ENCODE peak calls at places on chromosomes 1 and 21, in five cellular contexts. One of them, this sample, is unnamed.

GRCh38 chr1:241675983-241676382 is 23.9 kb downstream of the WDR64 start:
- DNase-seq in astrocyte of the spinal cord: no peak
- DNase-seq in cardiac muscle cell: no peak
- DNase-seq in effector memory CD4-positive, alpha-beta T cell: no peak
- DNase-seq in spleen: no peak
- DNase-seq in this sample: no peak

GRCh38 chr1:188022661-188023060 is 1193.9 kb downstream of the PLA2G4A start:
- DNase-seq in astrocyte of the spinal cord: peak; percentile 24
- DNase-seq in cardiac muscle cell: peak; percentile 6
- DNase-seq in effector memory CD4-positive, alpha-beta T cell: no peak
- DNase-seq in spleen: no peak
- DNase-seq in this sample: no peak

GRCh38 chr1:155166006-155166372 is 7.1 kb downstream of the KRTCAP2 start:
- DNase-seq in astrocyte of the spinal cord: no peak
- DNase-seq in cardiac muscle cell: no peak
- DNase-seq in effector memory CD4-positive, alpha-beta T cell: no peak
- DNase-seq in spleen: peak; percentile 45
- DNase-seq in this sample: no peak

GRCh38 chr21:20257052-20257451 is 741.2 kb upstream of the NCAM2 start:
- DNase-seq in astrocyte of the spinal cord: no peak
- DNase-seq in cardiac muscle cell: no peak
- DNase-seq in effector memory CD4-positive, alpha-beta T cell: no peak
- DNase-seq in spleen: no peak
- DNase-seq in this sample: no peak

GRCh38 chr1:223611939-223612338 is 53.6 kb downstream of the CAPN8 start:
- DNase-seq in astrocyte of the spinal cord: no peak
- DNase-seq in cardiac muscle cell: no peak
- DNase-seq in effector memory CD4-positive, alpha-beta T cell: no peak
- DNase-seq in spleen: no peak
- DNase-seq in this sample: no peak

GRCh38 chr1:9651565-9652378 is at the start of gene PIK3CD:
- DNase-seq in astrocyte of the spinal cord: peak; percentile 20
- DNase-seq in cardiac muscle cell: peak; percentile 63
- DNase-seq in effector memory CD4-positive, alpha-beta T cell: no peak
- DNase-seq in spleen: peak; percentile 93
- DNase-seq in this sample: no peak

GRCh38 chr1:81848880-81849500 is 48.3 kb downstream of the ADGRL2 start:
- DNase-seq in astrocyte of the spinal cord: no peak
- DNase-seq in cardiac muscle cell: no peak
- DNase-seq in effector memory CD4-positive, alpha-beta T cell: no peak
- DNase-seq in spleen: no peak
- DNase-seq in this sample: no peak

GRCh38 chr1:170156594-170156993 is 10.8 kb downstream of the NTMT2 start:
- DNase-seq in astrocyte of the spinal cord: no peak
- DNase-seq in cardiac muscle cell: no peak
- DNase-seq in effector memory CD4-positive, alpha-beta T cell: no peak
- DNase-seq in spleen: no peak
- DNase-seq in this sample: no peak

GRCh38 chr21:18245493-18245967 is 897 bp downstream of the CHODL start:
- DNase-seq in astrocyte of the spinal cord: peak; percentile 42
- DNase-seq in cardiac muscle cell: no peak
- DNase-seq in effector memory CD4-positive, alpha-beta T cell: no peak
- DNase-seq in spleen: no peak
- DNase-seq in this sample: no peak

GRCh38 chr1:31657020-31657804 is 12.5 kb upstream of the PEF1 start:
- DNase-seq in astrocyte of the spinal cord: no peak
- DNase-seq in cardiac muscle cell: no peak
- DNase-seq in effector memory CD4-positive, alpha-beta T cell: no peak
- DNase-seq in spleen: peak; percentile 53
- DNase-seq in this sample: no peak

GRCh38 chr1:102852583-102852982 is 255.7 kb downstream of the COL11A1 start:
- DNase-seq in astrocyte of the spinal cord: no peak
- DNase-seq in cardiac muscle cell: peak; percentile 7
- DNase-seq in effector memory CD4-positive, alpha-beta T cell: no peak
- DNase-seq in spleen: no peak
- DNase-seq in this sample: no peak

GRCh38 chr1:229758101-229759036 is 132.3 kb downstream of the URB2 start:
- DNase-seq in astrocyte of the spinal cord: peak; percentile 31
- DNase-seq in cardiac muscle cell: no peak
- DNase-seq in effector memory CD4-positive, alpha-beta T cell: no peak
- DNase-seq in spleen: no peak
- DNase-seq in this sample: no peak

DNA sequence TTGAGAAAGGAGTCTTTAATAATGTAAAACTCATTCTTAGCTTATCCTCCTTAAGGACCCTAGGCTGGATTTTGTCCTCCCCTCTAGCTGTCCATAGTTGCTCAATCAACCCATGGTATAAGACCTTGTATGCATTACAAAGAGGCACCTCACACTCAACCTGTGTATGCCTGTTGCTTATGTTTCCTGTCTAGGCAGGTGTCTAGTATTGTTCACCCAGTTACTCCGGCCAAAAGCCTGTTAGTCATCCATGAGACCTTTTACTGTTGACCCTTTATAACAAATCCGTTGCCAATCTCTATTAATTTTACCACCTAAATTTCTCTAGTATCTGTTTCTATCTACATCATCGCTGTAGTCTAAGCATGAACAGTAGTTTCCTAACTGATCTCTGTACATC is 3.7 kb downstream of the LYPLAL1 start:
- DNase-seq in astrocyte of the spinal cord: no peak
- DNase-seq in cardiac muscle cell: no peak
- DNase-seq in effector memory CD4-positive, alpha-beta T cell: no peak
- DNase-seq in spleen: no peak
- DNase-seq in this sample: no peak
- H3K4me3 ChIP-seq in astrocyte of the spinal cord: no peak overlapping the region
- H3K4me3 ChIP-seq in cardiac muscle cell: no peak overlapping the region
- H3K4me3 ChIP-seq in effector memory CD4-positive, alpha-beta T cell: no peak overlapping the region
- H3K4me3 ChIP-seq in spleen: no peak overlapping the region
- H3K4me3 ChIP-seq in this sample: peak overlapping the region; percentile 78

DNA sequence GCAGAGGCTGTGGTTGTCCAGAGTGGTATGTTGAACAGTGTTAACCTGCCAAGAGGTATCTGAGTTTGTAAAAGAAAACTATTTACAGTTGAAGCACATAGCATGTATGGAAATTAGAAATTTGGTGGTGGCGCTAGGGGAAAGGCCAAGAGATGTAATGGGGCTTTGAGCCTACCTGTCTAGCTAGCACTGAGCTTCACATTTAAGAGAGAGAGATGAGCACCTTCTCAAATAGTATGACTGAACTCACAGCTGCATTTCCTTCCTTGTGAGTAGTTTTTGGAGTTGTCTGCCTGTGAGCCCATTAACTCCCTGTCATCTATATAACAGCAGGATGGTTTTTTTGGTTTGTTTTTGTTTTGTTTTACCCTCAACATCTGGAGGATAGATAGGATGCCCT is 4.0 kb downstream of the CLIC4 start:
- DNase-seq in astrocyte of the spinal cord: no peak
- DNase-seq in cardiac muscle cell: no peak
- DNase-seq in effector memory CD4-positive, alpha-beta T cell: no peak
- DNase-seq in spleen: no peak
- DNase-seq in this sample: no peak
- H3K4me3 ChIP-seq in astrocyte of the spinal cord: no peak overlapping the region
- H3K4me3 ChIP-seq in cardiac muscle cell: no peak overlapping the region
- H3K4me3 ChIP-seq in effector memory CD4-positive, alpha-beta T cell: no peak overlapping the region
- H3K4me3 ChIP-seq in spleen: peak overlapping the region; percentile 91
- H3K4me3 ChIP-seq in this sample: no peak overlapping the region

GRCh38 chr1:15515026-15515663 is 8.9 kb downstream of the CASP9 start:
- DNase-seq in astrocyte of the spinal cord: no peak
- DNase-seq in cardiac muscle cell: peak; percentile 10
- DNase-seq in effector memory CD4-positive, alpha-beta T cell: no peak
- DNase-seq in spleen: peak; percentile 17
- DNase-seq in this sample: no peak
- H3K4me3 ChIP-seq in astrocyte of the spinal cord: no peak overlapping the region
- H3K4me3 ChIP-seq in cardiac muscle cell: no peak overlapping the region
- H3K4me3 ChIP-seq in effector memory CD4-positive, alpha-beta T cell: no peak overlapping the region
- H3K4me3 ChIP-seq in spleen: no peak overlapping the region
- H3K4me3 ChIP-seq in this sample: no peak overlapping the region

DNA sequence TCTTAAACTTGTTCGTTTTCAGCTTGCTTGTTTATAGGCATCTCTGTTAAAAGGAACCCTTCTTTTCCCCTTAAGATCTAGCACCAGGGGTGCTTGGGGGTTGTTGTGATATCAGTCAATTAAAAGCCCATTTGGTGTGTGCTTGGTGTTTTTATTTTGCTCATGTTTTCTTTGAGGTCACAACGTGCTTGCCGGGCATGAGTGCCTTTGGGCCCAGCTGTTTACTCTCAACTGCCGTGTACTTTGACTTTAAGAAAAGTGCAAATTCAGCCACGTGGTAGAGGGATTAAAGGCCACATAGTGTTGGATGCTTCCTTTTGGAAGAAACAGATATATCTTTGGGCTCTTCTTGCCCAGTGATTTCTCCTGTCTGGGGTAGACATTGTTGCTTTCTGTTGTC is 10.5 kb downstream of the ARID1A start:
- DNase-seq in astrocyte of the spinal cord: no peak
- DNase-seq in cardiac muscle cell: no peak
- DNase-seq in effector memory CD4-positive, alpha-beta T cell: no peak
- DNase-seq in spleen: no peak
- DNase-seq in this sample: no peak
- H3K4me3 ChIP-seq in astrocyte of the spinal cord: no peak overlapping the region
- H3K4me3 ChIP-seq in cardiac muscle cell: no peak overlapping the region
- H3K4me3 ChIP-seq in effector memory CD4-positive, alpha-beta T cell: no peak overlapping the region
- H3K4me3 ChIP-seq in spleen: no peak overlapping the region
- H3K4me3 ChIP-seq in this sample: no peak overlapping the region

GRCh38 chr1:15948091-15948591 is 27.8 kb downstream of the ZBTB17 start:
- DNase-seq in astrocyte of the spinal cord: no peak
- DNase-seq in cardiac muscle cell: no peak
- DNase-seq in effector memory CD4-positive, alpha-beta T cell: no peak
- DNase-seq in spleen: peak; percentile 74
- DNase-seq in this sample: no peak

GRCh38 chr1:15945832-15946448 is 30.0 kb downstream of the ZBTB17 start:
- DNase-seq in astrocyte of the spinal cord: no peak
- DNase-seq in cardiac muscle cell: no peak
- DNase-seq in effector memory CD4-positive, alpha-beta T cell: no peak
- DNase-seq in spleen: peak; percentile 65
- DNase-seq in this sample: no peak

GRCh38 chr1:15948600-15949452 is 27.1 kb downstream of the ZBTB17 start:
- DNase-seq in astrocyte of the spinal cord: peak; percentile 97
- DNase-seq in cardiac muscle cell: peak; percentile 97
- DNase-seq in effector memory CD4-positive, alpha-beta T cell: no peak
- DNase-seq in spleen: no peak
- DNase-seq in this sample: no peak

GRCh38 chr1:15946546-15947381 is 29.1 kb downstream of the ZBTB17 start:
- DNase-seq in astrocyte of the spinal cord: no peak
- DNase-seq in cardiac muscle cell: no peak
- DNase-seq in effector memory CD4-positive, alpha-beta T cell: no peak
- DNase-seq in spleen: peak; percentile 64
- DNase-seq in this sample: no peak

DNA sequence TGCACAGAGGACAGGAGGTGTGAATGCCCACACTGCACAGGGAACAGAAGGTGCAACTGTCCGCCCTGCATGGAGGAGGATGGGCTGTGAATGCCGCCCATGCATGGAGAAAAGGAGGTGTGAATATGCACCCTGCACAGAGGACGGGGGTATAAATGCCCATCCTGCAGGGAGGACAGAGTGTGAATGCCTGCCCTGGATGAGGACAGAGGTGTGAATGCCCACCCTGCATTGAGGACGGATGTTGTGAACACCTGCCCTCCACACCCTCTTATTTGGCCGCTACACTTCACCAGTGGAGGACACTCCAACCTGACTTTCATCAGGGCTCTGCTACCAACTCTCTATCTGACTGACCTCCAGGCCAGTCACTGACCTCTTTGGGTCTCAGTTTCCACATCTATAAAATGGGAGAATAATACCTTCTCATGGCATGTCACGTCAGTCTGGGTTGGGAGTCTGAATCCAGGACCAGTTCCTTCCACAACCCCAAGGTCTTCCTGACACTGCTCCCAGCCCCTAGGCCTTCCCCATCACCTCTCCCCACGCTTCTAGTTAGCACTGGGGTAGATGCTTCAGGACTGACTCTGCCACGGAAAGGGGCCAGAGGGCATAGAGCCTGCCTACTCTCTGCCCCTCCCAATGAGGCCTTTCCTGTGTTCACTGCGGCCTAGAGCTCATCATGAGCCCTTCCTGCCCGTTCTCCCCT is 28.4 kb downstream of the ZBTB17 start:
- DNase-seq in astrocyte of the spinal cord: no peak
- DNase-seq in cardiac muscle cell: no peak
- DNase-seq in effector memory CD4-positive, alpha-beta T cell: no peak
- DNase-seq in spleen: no peak
- DNase-seq in this sample: no peak
- H3K4me3 ChIP-seq in astrocyte of the spinal cord: no peak overlapping the region
- H3K4me3 ChIP-seq in cardiac muscle cell: no peak overlapping the region
- H3K4me3 ChIP-seq in effector memory CD4-positive, alpha-beta T cell: no peak overlapping the region
- H3K4me3 ChIP-seq in spleen: no peak overlapping the region
- H3K4me3 ChIP-seq in this sample: no peak overlapping the region

GRCh38 chr21:37371041-37371397 is 4.4 kb downstream of the DYRK1A start:
- DNase-seq in astrocyte of the spinal cord: no peak
- DNase-seq in cardiac muscle cell: no peak
- DNase-seq in effector memory CD4-positive, alpha-beta T cell: no peak
- DNase-seq in spleen: no peak
- DNase-seq in this sample: no peak
- H3K4me3 ChIP-seq in astrocyte of the spinal cord: peak overlapping the region; percentile 28
- H3K4me3 ChIP-seq in cardiac muscle cell: no peak overlapping the region
- H3K4me3 ChIP-seq in effector memory CD4-positive, alpha-beta T cell: peak overlapping the region; percentile 95
- H3K4me3 ChIP-seq in spleen: no peak overlapping the region
- H3K4me3 ChIP-seq in this sample: no peak overlapping the region

GRCh38 chr1:24414884-24415333 is 693 bp upstream of the NIPAL3 start:
- DNase-seq in astrocyte of the spinal cord: no peak
- DNase-seq in cardiac muscle cell: no peak
- DNase-seq in effector memory CD4-positive, alpha-beta T cell: no peak
- DNase-seq in spleen: no peak
- DNase-seq in this sample: no peak

GRCh38 chr1:24415910-24416665 is 486 bp downstream of the NIPAL3 start:
- DNase-seq in astrocyte of the spinal cord: peak; percentile 26
- DNase-seq in cardiac muscle cell: peak; percentile 25
- DNase-seq in effector memory CD4-positive, alpha-beta T cell: no peak
- DNase-seq in spleen: peak; percentile 76
- DNase-seq in this sample: no peak

GRCh38 chr1:24415334-24415909 is at the start of gene NIPAL3:
- DNase-seq in astrocyte of the spinal cord: peak; percentile 99
- DNase-seq in cardiac muscle cell: peak; percentile 99
- DNase-seq in effector memory CD4-positive, alpha-beta T cell: peak; percentile 97
- DNase-seq in spleen: peak; percentile 99
- DNase-seq in this sample: peak; percentile 99

GRCh38 chr1:24417681-24418080 is 2.1 kb downstream of the NIPAL3 start:
- DNase-seq in astrocyte of the spinal cord: no peak
- DNase-seq in cardiac muscle cell: no peak
- DNase-seq in effector memory CD4-positive, alpha-beta T cell: no peak
- DNase-seq in spleen: no peak
- DNase-seq in this sample: no peak

GRCh38 chr1:24416666-24417391 is 1.2 kb downstream of the NIPAL3 start:
- DNase-seq in astrocyte of the spinal cord: peak; percentile 91
- DNase-seq in cardiac muscle cell: peak; percentile 61
- DNase-seq in effector memory CD4-positive, alpha-beta T cell: peak; percentile 42
- DNase-seq in spleen: no peak
- DNase-seq in this sample: peak; percentile 49
- H3K4me3 ChIP-seq in astrocyte of the spinal cord: peak overlapping the region; percentile 80
- H3K4me3 ChIP-seq in cardiac muscle cell: peak overlapping the region; percentile 50
- H3K4me3 ChIP-seq in effector memory CD4-positive, alpha-beta T cell: peak overlapping the region; percentile 88
- H3K4me3 ChIP-seq in spleen: peak overlapping the region; percentile 80
- H3K4me3 ChIP-seq in this sample: peak overlapping the region; percentile 96